ENCODE peak calls at places on chromosomes 7 and 10, in five cellular contexts. C is tibial nerve, G is A549, Q is transverse colon, E is IMR-90. I is an unnamed sample.

GRCh38 chr10:129192344-129193128 is 274.5 kb upstream of the MGMT start:
- DNase-seq in G (no peak), E (no peak), C (peak; percentile 74), Q (no peak), I (no peak)

GRCh38 chr10:17129711-17130110 is at the start of gene CUBN:
- DNase-seq in E (no peak), C (no peak), G (no peak), Q (no peak), I (no peak)

GRCh38 chr7:55086413-55087201 is 67.8 kb downstream of the EGFR start:
- DNase-seq in G (no peak), C (no peak), Q (no peak), E (peak; percentile 90), I (no peak)

GRCh38 chr7:1377111-1377909 is 82.0 kb downstream of the MICALL2 start:
- DNase-seq in C (no peak), G (peak; percentile 55), Q (no peak), E (no peak), I (no peak)

GRCh38 chr7:95545007-95545615 is 51.2 kb downstream of the PDK4 start:
- DNase-seq in G (peak; percentile 71), C (peak; percentile 72), E (peak; percentile 65), Q (peak; percentile 73), I (no peak)

GRCh38 chr7:138396251-138397070 is 63.6 kb upstream of the TRIM24 start:
- DNase-seq in Q (peak; percentile 17), G (peak; percentile 19), C (no peak), E (no peak), I (peak; percentile 60)

GRCh38 chr7:151709141-151710038 is 167.5 kb downstream of the PRKAG2 start:
- DNase-seq in Q (no peak), C (no peak), E (peak; percentile 25), G (no peak), I (no peak)

GRCh38 chr10:9596368-9596920 is 1421.2 kb upstream of the CELF2 start:
- DNase-seq in Q (no peak), E (peak; percentile 62), C (no peak), G (peak; percentile 10), I (no peak)

GRCh38 chr7:78020131-78020873 is 221.7 kb downstream of the PHTF2 start:
- DNase-seq in Q (peak; percentile 63), E (peak; percentile 91), G (peak; percentile 79), C (peak; percentile 83), I (peak; percentile 82)

GRCh38 chr10:3172081-3172445 is 519 bp downstream of the PITRM1 start:
- DNase-seq in Q (peak; percentile 31), G (peak; percentile 49), E (peak; percentile 78), C (peak; percentile 16), I (no peak)

GRCh38 chr10:60236869-60237524 is 152.7 kb downstream of the ANK3 start:
- DNase-seq in G (no peak), Q (peak; percentile 60), C (peak; percentile 19), E (no peak), I (peak; percentile 35)

GRCh38 chr7:38451840-38452239 is 178.4 kb upstream of the TARP start:
- DNase-seq in G (peak; percentile 37), C (no peak), Q (no peak), E (peak; percentile 62), I (no peak)

GRCh38 chr7:2930310-2931033 is 86.4 kb upstream of the GNA12 start:
- DNase-seq in G (no peak), Q (no peak), E (no peak), C (no peak), I (no peak)

GRCh38 chr10:123890761-123891146 is 853 bp downstream of the CPXM2 start:
- DNase-seq in C (no peak), E (no peak), Q (no peak), G (no peak), I (no peak)
- H3K4me3 ChIP-seq in C (peak overlapping the region; percentile 31), E (no peak overlapping the region), Q (peak overlapping the region; percentile 47), G (no peak overlapping the region), I (no peak overlapping the region)

DNA sequence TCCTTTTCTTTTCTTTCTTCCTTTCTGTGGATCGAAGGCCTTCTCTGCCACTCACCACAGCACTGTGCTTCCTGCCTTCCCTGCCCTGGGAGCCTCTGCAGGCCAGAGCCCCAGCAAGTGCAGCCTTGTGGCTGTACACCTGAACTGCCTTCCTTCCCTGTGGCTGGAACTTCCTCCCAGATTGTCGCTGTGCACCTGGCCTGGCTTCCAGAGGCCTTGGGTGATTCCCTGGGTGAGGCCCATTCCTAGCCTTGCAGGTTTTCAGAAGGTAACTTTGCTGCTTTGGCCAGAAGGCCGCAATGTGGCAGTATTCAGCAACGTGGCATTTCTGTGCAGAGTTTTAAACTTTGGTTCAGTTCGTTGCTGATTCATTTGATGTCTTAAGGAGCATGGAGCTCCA is 50.1 kb upstream of the RASGEF1A start:
- DNase-seq in C (no peak), G (no peak), E (no peak), Q (peak; percentile 66), I (peak; percentile 74)
- TF ChIP-seq CTCF in C (no peak), G (no peak), E (no peak), Q (no peak), I (peak; percentile 33)

GRCh38 chr7:74094224-74095095 is 10.9 kb downstream of the LIMK1 start:
- DNase-seq in Q (peak; percentile 78), G (peak; percentile 81), E (peak; percentile 95), C (peak; percentile 73), I (peak; percentile 87)

GRCh38 chr7:74103219-74103772 is 19.7 kb downstream of the LIMK1 start:
- DNase-seq in C (no peak), Q (no peak), G (no peak), E (no peak), I (no peak)

GRCh38 chr7:74097937-74098614 is 14.5 kb downstream of the LIMK1 start:
- DNase-seq in E (peak; percentile 96), C (no peak), Q (peak; percentile 24), G (peak; percentile 30), I (no peak)

GRCh38 chr7:74101061-74101681 is 17.6 kb downstream of the LIMK1 start:
- DNase-seq in C (no peak), G (no peak), E (no peak), Q (peak; percentile 31), I (peak; percentile 21)

DNA sequence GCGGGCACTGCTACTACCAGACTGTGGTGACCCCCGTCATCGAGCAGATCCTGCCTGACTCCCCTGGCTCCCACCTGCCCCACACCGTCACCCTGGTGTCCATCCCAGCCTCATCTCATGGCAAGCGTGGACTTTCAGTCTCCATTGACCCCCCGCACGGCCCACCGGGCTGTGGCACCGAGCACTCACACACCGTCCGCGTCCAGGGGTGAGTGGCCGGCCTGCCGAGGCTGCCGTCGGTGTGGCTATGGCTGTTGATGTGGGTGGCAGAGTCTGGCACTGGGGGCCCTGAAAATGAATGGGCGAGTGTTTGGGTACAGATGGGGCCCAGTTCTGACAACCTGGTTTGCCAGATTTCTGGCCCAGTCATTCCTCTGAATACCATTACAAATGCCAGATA is 15.4 kb downstream of the LIMK1 start:
- DNase-seq in C (no peak), G (no peak), Q (no peak), E (no peak), I (no peak)
- H3K4me1 ChIP-seq in C (no peaks in the 10 kb centered on the region), G (peaks cover 17% of the 10 kb centered on the region), Q (no peaks in the 10 kb centered on the region), E (peaks cover 8% of the 10 kb centered on the region), I (no peaks in the 10 kb centered on the region)

GRCh38 chr10:131900350-131901152 is at the start of gene PPP2R2D:
- DNase-seq in C (peak; percentile 87), Q (peak; percentile 96), E (peak; percentile 83), G (peak; percentile 93), I (peak; percentile 97)

GRCh38 chr10:131902691-131903090 is 1.9 kb downstream of the PPP2R2D start:
- DNase-seq in Q (no peak), E (no peak), G (no peak), C (no peak), I (no peak)

GRCh38 chr10:131901181-131901829 is 497 bp downstream of the PPP2R2D start:
- DNase-seq in Q (peak; percentile 70), C (no peak), E (peak; percentile 4), G (no peak), I (peak; percentile 79)

GRCh38 chr10:131899695-131900349 is 986 bp upstream of the PPP2R2D start:
- DNase-seq in Q (no peak), G (no peak), C (no peak), E (no peak), I (no peak)

GRCh38 chr10:131902211-131902610 is 1.4 kb downstream of the PPP2R2D start:
- DNase-seq in C (no peak), E (no peak), G (no peak), Q (no peak), I (no peak)
- H3K4me3 ChIP-seq in C (peak overlapping the region; percentile 55), E (no peak overlapping the region), G (peak overlapping the region; percentile 98), Q (peak overlapping the region; percentile 99), I (no peak overlapping the region)

GRCh38 chr7:155766386-155766785 is 45.9 kb downstream of the SHH start:
- DNase-seq in E (no peak), G (no peak), Q (no peak), C (no peak), I (no peak)

GRCh38 chr7:155769701-155770100 is 42.6 kb downstream of the SHH start:
- DNase-seq in C (peak; percentile 24), Q (no peak), G (no peak), E (no peak), I (no peak)

GRCh38 chr7:155765458-155765857 is 46.8 kb downstream of the SHH start:
- DNase-seq in E (no peak), C (no peak), Q (no peak), G (no peak), I (no peak)

GRCh38 chr7:155770186-155770585 is 42.1 kb downstream of the SHH start:
- DNase-seq in C (no peak), G (no peak), E (no peak), Q (no peak), I (no peak)

GRCh38 chr7:155767562-155768437 is 44.5 kb downstream of the SHH start:
- DNase-seq in G (no peak), E (no peak), C (no peak), Q (no peak), I (no peak)
- TF ChIP-seq CTCF in G (no peak), E (no peak), C (no peak), Q (no peak), I (no peak)

GRCh38 chr10:80407836-80408197 is 534 bp upstream of the PRXL2A start:
- DNase-seq in Q (peak; percentile 48), E (no peak), G (peak; percentile 69), C (no peak), I (peak; percentile 57)
- H3K4me1 ChIP-seq in Q (peaks cover 19% of the 10 kb centered on the region), E (no peaks in the 10 kb centered on the region), G (peaks cover 21% of the 10 kb centered on the region), C (no peaks in the 10 kb centered on the region), I (peaks cover 31% of the 10 kb centered on the region)

GRCh38 chr7:116258734-116259133 is 48.4 kb downstream of the TES start:
- DNase-seq in C (no peak), Q (no peak), G (peak; percentile 80), E (peak; percentile 79), I (no peak)
- H3K4me3 ChIP-seq in C (no peak overlapping the region), Q (no peak overlapping the region), G (no peak overlapping the region), E (no peak overlapping the region), I (no peak overlapping the region)

DNA sequence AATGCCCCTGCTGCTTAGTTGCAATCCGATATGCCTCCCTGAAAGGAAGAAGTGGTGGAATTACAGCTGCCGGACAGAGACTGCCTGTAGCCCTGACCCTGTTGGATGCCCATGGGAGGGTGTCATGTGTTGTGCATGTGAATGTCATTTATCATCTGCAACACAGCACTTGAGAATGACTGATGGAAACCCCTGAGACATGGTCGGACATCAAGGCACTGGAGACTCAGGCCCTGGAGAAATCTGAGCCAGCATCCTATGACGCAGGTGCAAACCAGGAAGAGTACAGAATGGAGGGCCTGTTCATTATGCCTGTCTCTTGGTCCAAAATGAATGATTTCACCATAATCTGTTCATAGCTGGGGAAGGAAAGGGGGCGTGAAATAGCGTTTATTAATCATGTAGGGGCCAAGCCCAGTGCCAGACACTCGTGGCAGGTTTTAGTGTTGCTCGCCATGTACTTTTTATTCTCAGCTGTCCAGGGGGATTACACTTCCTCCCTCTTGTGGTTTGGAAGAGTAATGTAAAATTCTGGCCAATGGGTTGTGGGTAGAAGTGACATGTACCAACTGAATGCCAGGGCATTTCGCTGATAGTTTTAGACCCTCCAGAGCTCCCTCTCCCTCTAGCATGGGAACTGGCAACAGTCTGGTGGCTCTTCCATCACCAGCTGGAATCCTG is 23.0 kb upstream of the LEP start:
- DNase-seq in G (peak; percentile 36), E (no peak), Q (no peak), C (no peak), I (no peak)
- TF ChIP-seq CTCF in G (no peak), E (peak; percentile 6), Q (no peak), C (no peak), I (no peak)

I was measured in mucosa of descending colon.